ENCODE peak calls at places on chromosome 3, in ten cellular contexts. P, O, Y, H, C, M, R, S, N and W are unnamed samples.

GRCh38 chr3:188937389-188937788 is 234.4 kb upstream of the TPRG1 start:
- DNase-seq in P (no peak), O (no peak), Y (no peak), H (no peak), C (no peak), M (no peak), R (no peak), S (no peak), N (no peak), W (no peak)

GRCh38 chr3:100060685-100061484 is 53.4 kb downstream of the FILIP1L start:
- DNase-seq in P (no peak), O (no peak), Y (no peak), H (no peak), C (no peak), M (no peak), R (no peak), S (no peak), N (no peak), W (no peak)

GRCh38 chr3:108117245-108117644 is 26.4 kb upstream of the CD47 start:
- DNase-seq in P (no peak), O (no peak), Y (no peak), H (peak), C (no peak), M (no peak), R (no peak), S (peak), N (no peak), W (no peak)

GRCh38 chr3:127002195-127003174 is 19.6 kb downstream of the PLXNA1 start:
- DNase-seq in P (no peak), O (peak), Y (peak), H (peak), C (peak), M (peak), R (peak), S (peak), N (peak), W (no peak)

GRCh38 chr3:30680789-30681188 is 74.4 kb downstream of the TGFBR2 start:
- DNase-seq in P (no peak), O (no peak), Y (no peak), H (peak), C (peak), M (no peak), R (no peak), S (peak), N (peak), W (no peak)

GRCh38 chr3:105542604-105543003 is 175.9 kb downstream of the ALCAM start:
- DNase-seq in P (no peak), O (no peak), Y (no peak), H (no peak), C (no peak), M (no peak), R (no peak), S (no peak), N (no peak), W (no peak)

GRCh38 chr3:133158686-133159085 is 120.5 kb downstream of the TMEM108 start:
- DNase-seq in P (no peak), O (no peak), Y (no peak), H (no peak), C (no peak), M (no peak), R (no peak), S (no peak), N (no peak), W (no peak)

GRCh38 chr3:133853925-133854227 is 41.8 kb downstream of the RAB6B start:
- DNase-seq in P (no peak), O (no peak), Y (no peak), H (no peak), C (no peak), M (no peak), R (no peak), S (no peak), N (no peak), W (no peak)